ENCODE peak calls at places on chromosomes 2 and 18, in nine cellular contexts. One of them, this sample, is unnamed.

GRCh38 chr2:197944416-197944815 is 140.0 kb downstream of the PLCL1 start:
- DNase-seq in hepatocyte: peak
- DNase-seq in lower lobe of right lung: no peak
- DNase-seq in AG20443: no peak
- DNase-seq in stimulated activated CD8-positive, alpha-beta memory T cell treated with anti-CD3 and anti-CD28 coated beads, Interleukin-2, amount 100 ng/mL, for 1 hour: no peak
- DNase-seq in AG09309: no peak
- DNase-seq in kidney epithelial cell: no peak
- DNase-seq in AML-193: no peak
- DNase-seq in activated T-cell treated with anti-CD3 and anti-CD28 coated beads for 48 hours: no peak
- DNase-seq in this sample: no peak

GRCh38 chr2:111235616-111236015 is 114.9 kb downstream of the BCL2L11 start:
- DNase-seq in hepatocyte: no peak
- DNase-seq in lower lobe of right lung: no peak
- DNase-seq in AG20443: no peak
- DNase-seq in stimulated activated CD8-positive, alpha-beta memory T cell treated with anti-CD3 and anti-CD28 coated beads, Interleukin-2, amount 100 ng/mL, for 1 hour: no peak
- DNase-seq in AG09309: no peak
- DNase-seq in kidney epithelial cell: no peak
- DNase-seq in AML-193: no peak
- DNase-seq in activated T-cell treated with anti-CD3 and anti-CD28 coated beads for 48 hours: no peak
- DNase-seq in this sample: no peak

GRCh38 chr2:241138471-241138870 is 10.8 kb downstream of the PASK start:
- DNase-seq in hepatocyte: no peak
- DNase-seq in lower lobe of right lung: no peak
- DNase-seq in AG20443: no peak
- DNase-seq in stimulated activated CD8-positive, alpha-beta memory T cell treated with anti-CD3 and anti-CD28 coated beads, Interleukin-2, amount 100 ng/mL, for 1 hour: no peak
- DNase-seq in AG09309: no peak
- DNase-seq in kidney epithelial cell: no peak
- DNase-seq in AML-193: no peak
- DNase-seq in activated T-cell treated with anti-CD3 and anti-CD28 coated beads for 48 hours: no peak
- DNase-seq in this sample: no peak

GRCh38 chr2:222690564-222691200 is 19.2 kb downstream of the MOGAT1 start:
- DNase-seq in hepatocyte: peak
- DNase-seq in lower lobe of right lung: peak
- DNase-seq in AG20443: peak
- DNase-seq in stimulated activated CD8-positive, alpha-beta memory T cell treated with anti-CD3 and anti-CD28 coated beads, Interleukin-2, amount 100 ng/mL, for 1 hour: peak
- DNase-seq in AG09309: no peak
- DNase-seq in kidney epithelial cell: no peak
- DNase-seq in AML-193: peak
- DNase-seq in activated T-cell treated with anti-CD3 and anti-CD28 coated beads for 48 hours: peak
- DNase-seq in this sample: peak

GRCh38 chr2:101173707-101174295 is 22.6 kb upstream of the TBC1D8 start:
- DNase-seq in hepatocyte: no peak
- DNase-seq in lower lobe of right lung: no peak
- DNase-seq in AG20443: no peak
- DNase-seq in stimulated activated CD8-positive, alpha-beta memory T cell treated with anti-CD3 and anti-CD28 coated beads, Interleukin-2, amount 100 ng/mL, for 1 hour: no peak
- DNase-seq in AG09309: no peak
- DNase-seq in kidney epithelial cell: no peak
- DNase-seq in AML-193: peak
- DNase-seq in activated T-cell treated with anti-CD3 and anti-CD28 coated beads for 48 hours: peak
- DNase-seq in this sample: peak

GRCh38 chr2:2103320-2103719 is 227.8 kb downstream of the MYT1L start:
- DNase-seq in hepatocyte: no peak
- DNase-seq in lower lobe of right lung: no peak
- DNase-seq in AG20443: no peak
- DNase-seq in stimulated activated CD8-positive, alpha-beta memory T cell treated with anti-CD3 and anti-CD28 coated beads, Interleukin-2, amount 100 ng/mL, for 1 hour: no peak
- DNase-seq in AG09309: no peak
- DNase-seq in kidney epithelial cell: no peak
- DNase-seq in AML-193: no peak
- DNase-seq in activated T-cell treated with anti-CD3 and anti-CD28 coated beads for 48 hours: no peak
- DNase-seq in this sample: no peak

GRCh38 chr18:468841-469796 is 31.4 kb downstream of the COLEC12 start:
- DNase-seq in hepatocyte: no peak
- DNase-seq in lower lobe of right lung: no peak
- DNase-seq in AG20443: no peak
- DNase-seq in stimulated activated CD8-positive, alpha-beta memory T cell treated with anti-CD3 and anti-CD28 coated beads, Interleukin-2, amount 100 ng/mL, for 1 hour: no peak
- DNase-seq in AG09309: no peak
- DNase-seq in kidney epithelial cell: no peak
- DNase-seq in AML-193: no peak
- DNase-seq in activated T-cell treated with anti-CD3 and anti-CD28 coated beads for 48 hours: no peak
- DNase-seq in this sample: no peak

GRCh38 chr2:33373986-33374385 is 102.5 kb upstream of the RASGRP3 start:
- DNase-seq in hepatocyte: no peak
- DNase-seq in lower lobe of right lung: no peak
- DNase-seq in AG20443: peak
- DNase-seq in stimulated activated CD8-positive, alpha-beta memory T cell treated with anti-CD3 and anti-CD28 coated beads, Interleukin-2, amount 100 ng/mL, for 1 hour: no peak
- DNase-seq in AG09309: peak
- DNase-seq in kidney epithelial cell: no peak
- DNase-seq in AML-193: no peak
- DNase-seq in activated T-cell treated with anti-CD3 and anti-CD28 coated beads for 48 hours: no peak
- DNase-seq in this sample: no peak

GRCh38 chr2:120783371-120783791 is 47.7 kb downstream of the GLI2 start:
- DNase-seq in hepatocyte: no peak
- DNase-seq in lower lobe of right lung: no peak
- DNase-seq in AG20443: no peak
- DNase-seq in stimulated activated CD8-positive, alpha-beta memory T cell treated with anti-CD3 and anti-CD28 coated beads, Interleukin-2, amount 100 ng/mL, for 1 hour: no peak
- DNase-seq in AG09309: no peak
- DNase-seq in kidney epithelial cell: no peak
- DNase-seq in AML-193: no peak
- DNase-seq in activated T-cell treated with anti-CD3 and anti-CD28 coated beads for 48 hours: no peak
- DNase-seq in this sample: no peak

GRCh38 chr18:71865888-71866287 is 678.3 kb downstream of the CBLN2 start:
- DNase-seq in hepatocyte: no peak
- DNase-seq in lower lobe of right lung: no peak
- DNase-seq in AG20443: no peak
- DNase-seq in stimulated activated CD8-positive, alpha-beta memory T cell treated with anti-CD3 and anti-CD28 coated beads, Interleukin-2, amount 100 ng/mL, for 1 hour: no peak
- DNase-seq in AG09309: no peak
- DNase-seq in kidney epithelial cell: no peak
- DNase-seq in AML-193: no peak
- DNase-seq in activated T-cell treated with anti-CD3 and anti-CD28 coated beads for 48 hours: no peak
- DNase-seq in this sample: no peak

This sample was measured in right lobe of liver.